ENCODE peak calls at places on chromosomes 7 and 10, in four cellular contexts. Q is GM12864, X is MCF 10A, P is GM20000. G is an unnamed sample.

GRCh38 chr7:120273476-120273975 is 551 bp downstream of the KCND2 start:
- DNase-seq in X (no peak), P (peak), Q (peak), G (no peak)

GRCh38 chr10:16612148-16612742 is 90.6 kb upstream of the C1QL3 start:
- DNase-seq in P (peak), Q (no peak), X (peak), G (no peak)

GRCh38 chr10:47337243-47337642 is 10.9 kb upstream of the RBP3 start:
- DNase-seq in Q (no peak), P (no peak), X (no peak), G (no peak)

GRCh38 chr10:77478248-77478963 is 159.2 kb downstream of the KCNMA1 start:
- DNase-seq in Q (no peak), X (no peak), P (no peak), G (no peak)

GRCh38 chr10:58266826-58267712 is 625 bp downstream of the IPMK start:
- DNase-seq in P (peak), X (peak), Q (peak), G (peak)

GRCh38 chr7:98551541-98552273 is 65.4 kb upstream of the NPTX2 start:
- DNase-seq in P (no peak), X (no peak), Q (no peak), G (no peak)

GRCh38 chr7:76371396-76371795 is 12.6 kb upstream of the YWHAG start:
- DNase-seq in Q (no peak), P (no peak), X (no peak), G (no peak)

GRCh38 chr7:129401968-129402860 is 32.0 kb upstream of the STRIP2 start:
- DNase-seq in P (peak), Q (no peak), X (peak), G (no peak)

GRCh38 chr10:89296227-89296648 is 5.6 kb upstream of the IFIT2 start:
- DNase-seq in X (peak), Q (peak), P (no peak), G (no peak)

GRCh38 chr7:135236727-135237126 is 3.1 kb downstream of the STRA8 start:
- DNase-seq in P (peak), Q (no peak), X (no peak), G (no peak)

GRCh38 chr7:124649397-124650029 is 116.1 kb downstream of the GPR37 start:
- DNase-seq in P (peak), Q (no peak), X (no peak), G (no peak)

GRCh38 chr10:77004917-77005564 is 632.6 kb downstream of the KCNMA1 start:
- DNase-seq in Q (no peak), P (peak), X (peak), G (no peak)

GRCh38 chr10:30691601-30692015 is 62.1 kb upstream of the LYZL2 start:
- DNase-seq in Q (no peak), X (no peak), P (no peak), G (no peak)

GRCh38 chr10:17263580-17263979 is 35.5 kb downstream of the VIM start:
- DNase-seq in P (no peak), Q (no peak), X (no peak), G (no peak)

GRCh38 chr7:52911795-52912194 is 123.6 kb upstream of the POM121L12 start:
- DNase-seq in P (no peak), X (no peak), Q (no peak), G (no peak)

GRCh38 chr7:157464111-157464970 is 127.5 kb downstream of the DNAJB6 start:
- DNase-seq in P (no peak), X (no peak), Q (no peak), G (no peak)

GRCh38 chr7:140683657-140684056 is 10.9 kb downstream of the ADCK2 start:
- DNase-seq in X (no peak), Q (no peak), P (no peak), G (no peak)

GRCh38 chr7:56537952-56538351 is 421.7 kb upstream of the NUPR2 start:
- DNase-seq in Q (no peak), P (no peak), X (no peak), G (no peak)

GRCh38 chr10:110901954-110902819 is 16.8 kb downstream of the BBIP1 start:
- DNase-seq in Q (no peak), X (peak), P (no peak), G (no peak)

GRCh38 chr7:12572941-12573340 is 2.4 kb downstream of the SCIN start:
- DNase-seq in X (no peak), Q (no peak), P (no peak), G (no peak)

GRCh38 chr10:99370993-99371392 is 41.8 kb downstream of the CNNM1 start:
- DNase-seq in X (peak), Q (no peak), P (peak), G (no peak)

GRCh38 chr10:78203915-78204818 is 170.5 kb downstream of the RPS24 start:
- DNase-seq in P (no peak), Q (no peak), X (no peak), G (no peak)

GRCh38 chr10:69343905-69344304 is 65.6 kb downstream of the HK1 start:
- DNase-seq in Q (no peak), X (no peak), P (no peak), G (no peak)

GRCh38 chr7:88759216-88759955 is at the start of gene ZNF804B:
- DNase-seq in P (peak), Q (no peak), X (no peak), G (no peak)

GRCh38 chr10:3538291-3538849 is 246.6 kb downstream of the KLF6 start:
- DNase-seq in Q (no peak), P (no peak), X (no peak), G (no peak)

GRCh38 chr7:73515184-73515583 is 6.9 kb downstream of the BAZ1B start:
- DNase-seq in X (no peak), P (no peak), Q (no peak), G (no peak)

GRCh38 chr7:155597753-155598140 is 46.7 kb upstream of the RBM33 start:
- DNase-seq in Q (no peak), P (no peak), X (no peak), G (no peak)

GRCh38 chr10:36048236-36048635 is 406.1 kb upstream of the FZD8 start:
- DNase-seq in X (no peak), P (no peak), Q (no peak), G (no peak)

GRCh38 chr10:88028654-88029053 is 165.2 kb downstream of the PTEN start:
- DNase-seq in X (no peak), Q (no peak), P (no peak), G (no peak)

DNA sequence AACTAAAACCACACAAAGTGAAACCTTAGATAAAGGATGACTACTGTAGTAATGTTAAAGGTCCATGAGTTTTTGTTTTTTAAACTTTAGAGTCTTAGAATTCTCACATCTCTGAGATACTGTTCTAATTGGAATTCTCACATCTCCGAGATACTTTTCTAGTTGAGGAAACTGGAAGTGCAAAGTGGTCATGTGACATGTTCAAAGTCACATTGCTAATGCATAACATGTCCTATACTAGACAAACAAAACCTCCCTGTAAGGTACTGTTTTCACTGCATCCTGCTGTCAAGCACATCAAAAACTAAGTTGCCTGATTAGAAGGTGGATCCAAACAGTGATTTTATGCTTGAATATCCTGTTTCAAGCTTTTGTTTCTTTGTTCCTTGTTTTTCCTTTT is 13.9 kb downstream of the TAX1BP1 start:
- DNase-seq in X (no peak), Q (no peak), P (no peak), G (no peak)
- TF ChIP-seq CTCF in X (no peak), Q (no peak), P (no peak), G (no peak)

GRCh38 chr7:44133295-44133694 is 7.8 kb downstream of the MYL7 start:
- DNase-seq in Q (no peak), P (no peak), X (no peak), G (no peak)

GRCh38 chr7:44132039-44132438 is 8.7 kb upstream of the POLD2 start:
- DNase-seq in Q (no peak), X (no peak), P (no peak), G (no peak)

GRCh38 chr7:44128721-44129582 is 5.6 kb upstream of the POLD2 start:
- DNase-seq in Q (no peak), X (no peak), P (no peak), G (no peak)

GRCh38 chr7:44134943-44135628 is 6.0 kb downstream of the MYL7 start:
- DNase-seq in Q (no peak), X (peak), P (no peak), G (no peak)

DNA sequence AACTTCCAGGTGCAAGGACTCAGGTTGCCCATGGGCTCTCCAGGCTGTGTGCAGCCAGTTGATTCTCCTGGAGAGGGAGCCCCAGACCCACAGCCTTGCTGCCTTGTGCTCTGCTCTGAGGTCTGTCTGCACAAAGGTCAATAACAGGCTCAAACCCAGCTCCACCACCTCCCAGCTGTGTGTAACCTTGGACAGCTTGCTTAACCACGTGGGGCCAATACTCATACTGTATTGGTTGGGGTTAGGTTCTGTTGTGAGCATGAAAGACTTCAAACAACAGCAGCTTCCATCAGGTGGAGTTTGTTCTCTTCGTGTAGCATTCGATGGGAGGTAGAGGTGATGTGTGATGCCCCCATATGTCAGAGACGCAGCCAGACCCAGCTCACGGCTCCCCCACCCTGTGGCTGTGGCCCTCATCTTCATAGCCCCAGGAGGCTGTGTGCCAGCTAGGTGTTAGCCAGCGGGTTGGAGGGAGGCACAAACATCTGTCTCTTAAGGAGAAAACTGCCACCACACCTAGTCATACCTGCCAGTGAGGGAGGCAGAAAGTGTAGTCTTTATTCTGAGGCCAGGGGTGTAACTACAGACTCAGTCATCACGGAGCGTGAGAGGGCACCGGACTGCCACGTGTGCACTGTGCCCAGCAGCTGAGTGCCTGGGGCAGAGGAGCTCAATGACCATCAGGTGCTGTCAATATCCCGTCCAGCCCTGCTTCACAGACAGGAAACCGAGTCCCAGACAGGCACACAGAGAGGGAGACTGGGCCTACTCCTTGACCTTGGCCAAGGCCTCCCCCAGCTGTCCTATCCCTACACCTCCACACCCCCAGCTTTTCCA is 8.0 kb upstream of the POLD2 start:
- DNase-seq in P (no peak), Q (no peak), X (peak), G (no peak)
- TF ChIP-seq CTCF in P (peak), Q (peak), X (peak), G (no peak)

DNA sequence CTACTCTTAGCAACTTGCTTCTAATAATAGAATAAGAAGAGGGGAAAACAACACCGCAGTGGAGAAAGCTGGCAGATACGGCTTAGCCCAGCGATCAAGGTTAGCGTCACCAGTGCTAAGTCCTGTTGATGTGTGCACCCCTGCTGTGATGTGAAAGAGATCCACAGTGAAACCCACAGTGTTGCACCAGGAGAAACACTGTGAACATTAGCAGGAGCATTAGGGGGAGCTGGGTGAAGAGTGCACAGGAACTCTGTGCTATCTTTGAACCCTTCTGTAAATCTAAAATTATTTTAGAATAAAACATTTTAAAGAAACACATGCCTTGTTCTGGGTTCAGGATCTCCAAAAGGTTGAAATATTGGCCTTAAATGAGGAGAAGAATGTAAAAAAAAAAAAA is 154.1 kb upstream of the UNC5B start:
- DNase-seq in X (no peak), P (no peak), Q (no peak), G (no peak)
- TF ChIP-seq CTCF in X (no peak), P (no peak), Q (no peak), G (no peak)

GRCh38 chr10:19411119-19411518 is 362.5 kb downstream of the MALRD1 start:
- DNase-seq in X (no peak), Q (no peak), P (no peak), G (no peak)

GRCh38 chr10:19416164-19416563 is 367.6 kb downstream of the MALRD1 start:
- DNase-seq in X (no peak), P (no peak), Q (no peak), G (no peak)

GRCh38 chr10:19408924-19409323 is 360.3 kb downstream of the MALRD1 start:
- DNase-seq in X (no peak), Q (no peak), P (no peak), G (no peak)

GRCh38 chr10:19417740-19418139 is 369.1 kb downstream of the MALRD1 start:
- DNase-seq in Q (no peak), X (no peak), P (no peak), G (no peak)

DNA sequence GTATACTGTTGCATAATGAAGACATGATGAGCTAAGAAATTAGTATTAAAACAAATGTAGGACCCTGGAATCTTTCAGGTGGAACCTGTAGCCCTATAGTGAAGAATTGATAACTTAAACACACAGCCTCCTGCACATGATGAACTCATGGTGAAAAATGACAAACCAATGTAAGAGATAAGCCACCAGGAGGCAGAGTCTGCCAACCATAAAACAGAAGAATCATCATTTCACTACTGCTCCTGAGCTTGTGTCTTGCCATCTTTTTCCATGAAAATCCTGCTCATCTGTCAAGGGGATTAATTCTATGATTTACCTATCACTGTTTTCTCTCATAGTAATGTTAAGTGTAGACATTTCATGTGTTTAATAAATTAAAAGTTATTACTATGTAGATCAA is 363.9 kb downstream of the MALRD1 start:
- DNase-seq in P (no peak), X (peak), Q (no peak), G (no peak)
- TF ChIP-seq CTCF in P (no peak), X (peak), Q (no peak), G (no peak)

GRCh38 chr10:103683851-103684250 is 171.5 kb downstream of the SH3PXD2A start:
- DNase-seq in X (no peak), P (no peak), Q (no peak), G (no peak)

GRCh38 chr10:103687172-103687571 is 168.2 kb downstream of the SH3PXD2A start:
- DNase-seq in P (no peak), X (no peak), Q (no peak), G (no peak)

GRCh38 chr10:103687718-103688117 is 167.7 kb downstream of the SH3PXD2A start:
- DNase-seq in P (no peak), Q (no peak), X (no peak), G (no peak)

GRCh38 chr10:103688451-103688850 is 166.9 kb downstream of the SH3PXD2A start:
- DNase-seq in P (no peak), Q (no peak), X (no peak), G (no peak)

GRCh38 chr10:103685880-103686669 is 169.3 kb downstream of the SH3PXD2A start:
- DNase-seq in Q (no peak), X (peak), P (peak), G (peak)
- TF ChIP-seq CTCF in Q (peak), X (peak), P (peak), G (peak)

DNA sequence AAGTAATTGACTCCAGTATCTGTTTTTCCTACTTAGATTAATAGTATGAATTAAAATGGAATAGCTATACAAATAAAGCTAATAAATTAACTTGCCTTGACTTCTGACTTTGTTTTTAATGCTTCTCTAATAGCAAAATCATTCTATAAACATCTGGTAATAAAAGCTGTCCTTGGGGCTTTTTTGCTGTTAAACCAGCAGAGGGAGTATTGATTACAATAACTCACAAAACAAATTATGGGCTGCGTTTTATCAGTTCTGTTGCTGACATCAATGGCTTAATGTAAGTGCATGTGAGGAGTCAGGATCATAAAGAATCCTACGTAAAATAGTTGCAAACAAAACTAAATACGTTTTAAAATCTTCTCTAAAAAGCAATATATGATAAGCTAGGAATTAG is 667.8 kb downstream of the PCDH15 start:
- DNase-seq in X (no peak), Q (no peak), P (no peak), G (no peak)
- TF ChIP-seq CTCF in X (peak), Q (peak), P (no peak), G (no peak)

DNA sequence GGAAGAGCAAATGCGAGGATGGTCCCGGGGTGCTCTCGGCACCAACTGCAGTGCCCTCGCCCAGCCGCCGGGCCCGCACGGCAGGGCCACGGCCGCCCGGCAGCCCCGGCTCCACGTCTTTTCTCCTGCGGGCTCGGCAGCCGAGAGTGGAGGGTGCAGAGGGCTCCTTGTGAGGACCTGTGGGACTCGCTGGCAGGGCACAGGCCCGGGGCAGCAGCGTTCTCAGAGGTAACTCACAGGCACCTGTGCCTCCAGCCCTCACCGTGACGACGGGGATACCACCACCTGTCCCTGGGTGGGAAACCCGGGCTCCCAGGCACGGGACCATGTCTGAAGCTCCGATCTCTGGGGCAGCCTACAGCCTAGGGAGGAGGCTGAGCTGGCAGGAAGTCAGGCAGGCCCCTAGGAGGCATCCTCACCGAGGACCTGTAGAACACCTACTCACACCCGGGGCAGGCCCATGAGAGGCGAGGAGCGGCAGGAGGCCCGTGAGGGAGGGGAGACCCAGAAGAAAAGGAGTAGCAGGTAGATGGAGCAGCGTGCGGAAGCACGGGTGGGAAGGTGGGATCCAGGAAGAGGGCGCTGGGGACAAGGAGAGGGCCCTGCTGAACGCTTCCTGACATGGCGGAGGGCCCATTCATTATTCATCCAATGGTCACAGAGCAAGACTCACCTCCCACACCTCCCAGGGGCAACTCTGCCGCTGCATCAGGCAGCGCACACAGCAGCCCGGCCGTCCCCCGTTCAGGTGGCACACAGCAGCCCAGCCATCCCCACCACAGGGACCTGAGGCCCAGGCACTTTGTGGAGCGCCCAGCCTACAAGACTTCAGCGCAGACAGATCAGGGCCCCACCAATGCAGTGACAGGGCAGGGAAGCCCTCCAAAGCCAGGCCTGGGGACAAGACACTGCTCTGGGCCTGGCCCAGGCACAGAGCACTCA is 244.9 kb downstream of the MAD1L1 start:
- DNase-seq in X (no peak), Q (no peak), P (no peak), G (no peak)
- TF ChIP-seq CTCF in X (no peak), Q (no peak), P (no peak), G (no peak)

GRCh38 chr7:133011746-133012145 is 70.1 kb downstream of the CHCHD3 start:
- DNase-seq in P (no peak), Q (no peak), X (no peak), G (no peak)
- TF ChIP-seq CTCF in P (no peak), Q (no peak), X (no peak), G (no peak)

DNA sequence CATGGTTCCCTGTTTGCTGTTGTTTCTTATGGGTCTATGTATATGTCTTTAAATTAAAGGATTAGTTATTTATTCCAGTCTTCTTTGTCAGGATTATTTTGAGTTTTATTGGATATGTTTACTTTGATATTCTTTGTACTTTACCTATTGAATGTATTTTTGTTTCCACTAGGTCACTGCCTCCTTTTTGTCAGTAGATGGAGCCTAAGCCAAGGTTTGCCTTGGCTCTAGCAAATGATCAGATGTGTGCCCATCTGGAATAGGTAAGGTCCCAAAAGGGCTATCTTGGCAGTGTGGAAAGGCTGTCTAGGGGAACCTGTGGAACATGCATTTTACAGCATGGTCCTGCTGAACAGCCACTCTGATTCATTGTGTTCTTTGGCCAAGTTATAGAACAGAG is 337.3 kb upstream of the GHITM start:
- DNase-seq in P (no peak), X (peak), Q (no peak), G (no peak)
- TF ChIP-seq CTCF in P (no peak), X (peak), Q (no peak), G (no peak)

G was measured in natural killer cell.